ENCODE peak calls at places on chromosome 16, in five cellular contexts. One of them, this sample, is unnamed.

GRCh38 chr16:83113317-83113716 is 486.5 kb downstream of the CDH13 start:
- DNase-seq in AG10803: peak
- DNase-seq in AG09309: no peak
- DNase-seq in globus pallidus: peak
- DNase-seq in HS-5: no peak
- DNase-seq in this sample: peak

GRCh38 chr16:59878999-59879398 is 1144.9 kb upstream of the GOT2 start:
- DNase-seq in AG10803: no peak
- DNase-seq in AG09309: no peak
- DNase-seq in globus pallidus: no peak
- DNase-seq in HS-5: no peak
- DNase-seq in this sample: no peak

GRCh38 chr16:69286941-69287713 is 24.0 kb upstream of the VPS4A start:
- DNase-seq in AG10803: peak
- DNase-seq in AG09309: peak
- DNase-seq in globus pallidus: peak
- DNase-seq in HS-5: peak
- DNase-seq in this sample: peak

GRCh38 chr16:53041196-53041977 is 11.3 kb downstream of the CHD9NB start:
- DNase-seq in AG10803: peak
- DNase-seq in AG09309: no peak
- DNase-seq in globus pallidus: no peak
- DNase-seq in HS-5: no peak
- DNase-seq in this sample: peak

GRCh38 chr16:27425961-27426360 is 24.0 kb downstream of the IL21R start:
- DNase-seq in AG10803: no peak
- DNase-seq in AG09309: no peak
- DNase-seq in globus pallidus: no peak
- DNase-seq in HS-5: no peak
- DNase-seq in this sample: no peak

GRCh38 chr16:59478806-59479205 is 744.7 kb upstream of the GOT2 start:
- DNase-seq in AG10803: peak
- DNase-seq in AG09309: peak
- DNase-seq in globus pallidus: no peak
- DNase-seq in HS-5: no peak
- DNase-seq in this sample: no peak

GRCh38 chr16:106623-107324 is 28.7 kb downstream of the MPG start:
- DNase-seq in AG10803: peak
- DNase-seq in AG09309: peak
- DNase-seq in globus pallidus: peak
- DNase-seq in HS-5: no peak
- DNase-seq in this sample: peak

GRCh38 chr16:16151315-16151714 is 72.0 kb downstream of the ABCC6 start:
- DNase-seq in AG10803: no peak
- DNase-seq in AG09309: no peak
- DNase-seq in globus pallidus: no peak
- DNase-seq in HS-5: no peak
- DNase-seq in this sample: no peak

GRCh38 chr16:53912155-53912554 is 208.2 kb downstream of the FTO start:
- DNase-seq in AG10803: no peak
- DNase-seq in AG09309: no peak
- DNase-seq in globus pallidus: no peak
- DNase-seq in HS-5: no peak
- DNase-seq in this sample: peak

GRCh38 chr16:84283314-84284167 is 11.1 kb upstream of the WFDC1 start:
- DNase-seq in AG10803: no peak
- DNase-seq in AG09309: no peak
- DNase-seq in globus pallidus: no peak
- DNase-seq in HS-5: no peak
- DNase-seq in this sample: no peak

GRCh38 chr16:80803341-80804060 is 897 bp downstream of the CDYL2 start:
- DNase-seq in AG10803: peak
- DNase-seq in AG09309: no peak
- DNase-seq in globus pallidus: no peak
- DNase-seq in HS-5: no peak
- DNase-seq in this sample: peak

GRCh38 chr16:68416057-68417046 is 32.0 kb downstream of the SMPD3 start:
- DNase-seq in AG10803: no peak
- DNase-seq in AG09309: no peak
- DNase-seq in globus pallidus: no peak
- DNase-seq in HS-5: no peak
- DNase-seq in this sample: peak

GRCh38 chr16:53805113-53805512 is 101.2 kb downstream of the FTO start:
- DNase-seq in AG10803: no peak
- DNase-seq in AG09309: no peak
- DNase-seq in globus pallidus: no peak
- DNase-seq in HS-5: no peak
- DNase-seq in this sample: no peak

GRCh38 chr16:89067677-89068076 is 26.0 kb upstream of the ACSF3 start:
- DNase-seq in AG10803: no peak
- DNase-seq in AG09309: no peak
- DNase-seq in globus pallidus: no peak
- DNase-seq in HS-5: no peak
- DNase-seq in this sample: no peak

GRCh38 chr16:48082516-48082915 is 73.3 kb downstream of the ABCC12 start:
- DNase-seq in AG10803: peak
- DNase-seq in AG09309: peak
- DNase-seq in globus pallidus: no peak
- DNase-seq in HS-5: no peak
- DNase-seq in this sample: no peak

GRCh38 chr16:5350118-5350517 is 252.5 kb upstream of the EEF2KMT start:
- DNase-seq in AG10803: no peak
- DNase-seq in AG09309: no peak
- DNase-seq in globus pallidus: no peak
- DNase-seq in HS-5: no peak
- DNase-seq in this sample: no peak

GRCh38 chr16:1492082-1492922 is 858 bp upstream of the TELO2 start:
- DNase-seq in AG10803: no peak
- DNase-seq in AG09309: no peak
- DNase-seq in globus pallidus: no peak
- DNase-seq in HS-5: no peak
- DNase-seq in this sample: no peak

GRCh38 chr16:81697321-81697885 is 81.7 kb upstream of the PLCG2 start:
- DNase-seq in AG10803: peak
- DNase-seq in AG09309: no peak
- DNase-seq in globus pallidus: peak
- DNase-seq in HS-5: no peak
- DNase-seq in this sample: peak

GRCh38 chr16:24253192-24253591 is 2.9 kb upstream of the CACNG3 start:
- DNase-seq in AG10803: peak
- DNase-seq in AG09309: no peak
- DNase-seq in globus pallidus: peak
- DNase-seq in HS-5: no peak
- DNase-seq in this sample: peak

GRCh38 chr16:28193530-28194423 is 18.0 kb downstream of the XPO6 start:
- DNase-seq in AG10803: peak
- DNase-seq in AG09309: peak
- DNase-seq in globus pallidus: no peak
- DNase-seq in HS-5: peak
- DNase-seq in this sample: no peak

GRCh38 chr16:85061566-85061965 is 34.0 kb downstream of the KIAA0513 start:
- DNase-seq in AG10803: no peak
- DNase-seq in AG09309: no peak
- DNase-seq in globus pallidus: no peak
- DNase-seq in HS-5: no peak
- DNase-seq in this sample: no peak

GRCh38 chr16:81632392-81633146 is 146.5 kb upstream of the PLCG2 start:
- DNase-seq in AG10803: peak
- DNase-seq in AG09309: no peak
- DNase-seq in globus pallidus: no peak
- DNase-seq in HS-5: peak
- DNase-seq in this sample: peak

GRCh38 chr16:76176616-76177015 is 100.6 kb upstream of the CNTNAP4 start:
- DNase-seq in AG10803: no peak
- DNase-seq in AG09309: no peak
- DNase-seq in globus pallidus: no peak
- DNase-seq in HS-5: no peak
- DNase-seq in this sample: no peak

GRCh38 chr16:13441675-13442074 is 478.3 kb upstream of the ERCC4 start:
- DNase-seq in AG10803: no peak
- DNase-seq in AG09309: no peak
- DNase-seq in globus pallidus: no peak
- DNase-seq in HS-5: no peak
- DNase-seq in this sample: no peak

GRCh38 chr16:21162661-21163151 is 4.2 kb downstream of the LDAF1 start:
- DNase-seq in AG10803: peak
- DNase-seq in AG09309: no peak
- DNase-seq in globus pallidus: no peak
- DNase-seq in HS-5: no peak
- DNase-seq in this sample: no peak

GRCh38 chr16:11302977-11303376 is 21.8 kb upstream of the PRM1 start:
- DNase-seq in AG10803: no peak
- DNase-seq in AG09309: no peak
- DNase-seq in globus pallidus: no peak
- DNase-seq in HS-5: no peak
- DNase-seq in this sample: no peak

GRCh38 chr16:83458612-83459011 is 349.2 kb upstream of the HSBP1 start:
- DNase-seq in AG10803: peak
- DNase-seq in AG09309: peak
- DNase-seq in globus pallidus: no peak
- DNase-seq in HS-5: peak
- DNase-seq in this sample: no peak

GRCh38 chr16:31451681-31452351 is 7.5 kb upstream of the ARMC5 start:
- DNase-seq in AG10803: peak
- DNase-seq in AG09309: no peak
- DNase-seq in globus pallidus: peak
- DNase-seq in HS-5: peak
- DNase-seq in this sample: peak

GRCh38 chr16:3401719-3402397 is 843 bp downstream of the ZNF174 start:
- DNase-seq in AG10803: peak
- DNase-seq in AG09309: no peak
- DNase-seq in globus pallidus: no peak
- DNase-seq in HS-5: peak
- DNase-seq in this sample: peak

This sample was measured in hepatocyte.